ENCODE peak calls at places on chromosomes 1 and 21, in eight cellular contexts. H is stomach, F is transverse colon, E is left ventricle myocardium inferior, S is upper lobe of right lung, U is lung, Y is breast epithelium, A is hepatocyte. O is an unnamed sample. For H3K27me3 and H3K9me3, the result is how much of the 10 kb centered on the place peaks cover.

GRCh38 chr1:175338447-175339135 is 146.0 kb upstream of the KIAA0040 start:
- DNase-seq in H (no peak), F (peak), E (no peak), S (no peak), U (no peak), Y (no peak), A (peak), O (peak)

GRCh38 chr1:156821801-156822200 is 5.2 kb upstream of the SH2D2A start:
- DNase-seq in H (no peak), F (no peak), E (no peak), S (no peak), U (no peak), Y (no peak), A (no peak), O (no peak)

GRCh38 chr1:44985747-44986359 is 542 bp downstream of the EIF2B3 start:
- DNase-seq in H (no peak), F (no peak), E (no peak), S (no peak), U (no peak), Y (no peak), A (no peak), O (peak)

GRCh38 chr1:2175055-2175414 is 19.5 kb downstream of the FAAP20 start:
- DNase-seq in H (no peak), F (no peak), E (no peak), S (no peak), U (no peak), Y (no peak), A (no peak), O (no peak)

GRCh38 chr1:210001751-210002150 is 63.7 kb downstream of the SYT14 start:
- DNase-seq in H (no peak), F (no peak), E (no peak), S (no peak), U (no peak), Y (no peak), A (no peak), O (no peak)

GRCh38 chr1:207993477-207994445 is 82.8 kb upstream of the CD34 start:
- DNase-seq in H (no peak), F (no peak), E (no peak), S (no peak), U (no peak), Y (no peak), A (no peak), O (peak)

GRCh38 chr1:25245809-25246599 is 1.2 kb downstream of the RSRP1 start:
- DNase-seq in H (no peak), F (peak), E (no peak), S (no peak), U (no peak), Y (no peak), A (peak), O (peak)

GRCh38 chr1:232635778-232636356 is 5.9 kb upstream of the SIPA1L2 start:
- DNase-seq in H (no peak), F (no peak), E (no peak), S (no peak), U (no peak), Y (no peak), A (peak), O (peak)

GRCh38 chr1:48560577-48560976 is 88.6 kb upstream of the SPATA6 start:
- DNase-seq in H (no peak), F (no peak), E (no peak), S (no peak), U (no peak), Y (no peak), A (no peak), O (no peak)

GRCh38 chr1:85465099-85465790 is at the start of gene DDAH1:
- DNase-seq in H (peak), F (peak), E (peak), S (peak), U (peak), Y (peak), A (peak), O (peak)

GRCh38 chr1:207069858-207070506 is 16.9 kb downstream of the PFKFB2 start:
- DNase-seq in H (no peak), F (no peak), E (peak), S (no peak), U (no peak), Y (no peak), A (no peak), O (no peak)

GRCh38 chr1:39199593-39199992 is 4.9 kb upstream of the MACF1 start:
- DNase-seq in H (no peak), F (no peak), E (no peak), S (no peak), U (no peak), Y (no peak), A (no peak), O (no peak)

GRCh38 chr1:67639336-67639735 is 45.7 kb upstream of the GADD45A start:
- DNase-seq in H (no peak), F (no peak), E (no peak), S (no peak), U (no peak), Y (no peak), A (no peak), O (no peak)

GRCh38 chr1:154170547-154171221 is 15.8 kb upstream of the NUP210L start:
- DNase-seq in H (no peak), F (no peak), E (no peak), S (no peak), U (no peak), Y (no peak), A (no peak), O (no peak)

GRCh38 chr1:32494196-32494595 is 29.3 kb downstream of the ZBTB8B start:
- DNase-seq in H (no peak), F (no peak), E (no peak), S (no peak), U (no peak), Y (no peak), A (peak), O (no peak)

GRCh38 chr1:87812881-87813577 is 484.3 kb downstream of the LMO4 start:
- DNase-seq in H (no peak), F (no peak), E (no peak), S (no peak), U (no peak), Y (no peak), A (no peak), O (no peak)

GRCh38 chr1:12748778-12749355 is 2.9 kb downstream of the CFAP107 start:
- DNase-seq in H (no peak), F (no peak), E (no peak), S (no peak), U (no peak), Y (no peak), A (no peak), O (no peak)

GRCh38 chr1:12741946-12742345 is 4.1 kb upstream of the CFAP107 start:
- DNase-seq in H (no peak), F (no peak), E (no peak), S (no peak), U (no peak), Y (no peak), A (no peak), O (no peak)

GRCh38 chr1:12745126-12745991 is 641 bp upstream of the CFAP107 start:
- DNase-seq in H (no peak), F (no peak), E (no peak), S (no peak), U (no peak), Y (no peak), A (no peak), O (no peak)

GRCh38 chr1:12745992-12746323 is at the start of gene CFAP107:
- DNase-seq in H (no peak), F (no peak), E (no peak), S (no peak), U (no peak), Y (no peak), A (peak), O (no peak)
- H3K27me3 ChIP-seq in H (under half), F (under half), E (half or more), S (under half), U (under half), Y (under half), A (under half), O (under half)

DNA sequence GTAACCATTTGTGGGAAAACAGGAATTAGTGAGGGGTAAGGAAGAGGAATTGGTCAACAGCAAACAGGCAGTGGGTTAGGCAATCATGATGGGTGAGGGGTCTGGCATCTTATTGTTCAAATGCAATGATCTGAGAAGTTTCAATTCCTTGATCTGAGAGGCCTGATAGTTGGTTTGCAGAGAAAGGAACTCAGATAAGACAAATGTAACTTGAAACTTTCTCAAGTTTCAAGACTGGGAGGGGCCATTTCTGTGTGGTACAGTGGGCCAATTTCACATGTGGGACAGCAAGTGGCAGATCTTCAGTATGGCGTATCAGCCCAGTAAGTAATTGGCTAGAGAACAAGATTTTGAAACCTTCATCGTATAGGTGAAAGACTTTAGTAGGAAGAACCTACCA is 102.5 kb downstream of the XPR1 start:
- DNase-seq in H (no peak), F (no peak), E (no peak), S (no peak), U (no peak), Y (no peak), A (no peak), O (no peak)
- H3K9me3 ChIP-seq in H (under half), F (under half), E (half or more), S (under half), U (under half), Y (under half), A (under half), O (under half)

GRCh38 chr1:95793893-95794292 is 559.9 kb downstream of the RWDD3 start:
- DNase-seq in H (no peak), F (no peak), E (no peak), S (no peak), U (no peak), Y (no peak), A (peak), O (no peak)
- H3K4me3 ChIP-seq in H (no peak), F (no peak), E (no peak), S (no peak), U (no peak), Y (no peak), A (no peak), O (no peak)

DNA sequence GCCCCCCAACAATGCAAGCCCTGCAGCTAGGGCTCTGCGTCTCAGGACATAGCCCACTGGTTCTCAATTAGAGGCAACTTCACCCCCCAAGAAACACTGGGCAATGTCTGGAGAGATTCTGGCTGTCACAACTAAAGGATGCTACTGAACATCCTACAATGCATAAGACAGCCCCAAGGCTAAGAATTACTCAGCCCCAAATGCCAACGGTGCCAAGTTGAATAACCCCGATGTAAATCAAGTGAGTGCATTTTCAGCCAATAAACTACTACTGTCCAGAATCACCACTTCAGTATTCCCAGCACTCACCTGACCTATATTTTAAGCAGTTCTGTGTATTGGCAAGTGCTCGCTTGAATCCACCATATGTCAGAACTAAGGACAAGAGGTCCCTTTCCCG is 6.9 kb downstream of the RIPK4 start:
- DNase-seq in H (no peak), F (no peak), E (no peak), S (no peak), U (no peak), Y (no peak), A (no peak), O (no peak)
- H3K27me3 ChIP-seq in H (under half), F (under half), E (half or more), S (under half), U (under half), Y (under half), A (under half), O (under half)

DNA sequence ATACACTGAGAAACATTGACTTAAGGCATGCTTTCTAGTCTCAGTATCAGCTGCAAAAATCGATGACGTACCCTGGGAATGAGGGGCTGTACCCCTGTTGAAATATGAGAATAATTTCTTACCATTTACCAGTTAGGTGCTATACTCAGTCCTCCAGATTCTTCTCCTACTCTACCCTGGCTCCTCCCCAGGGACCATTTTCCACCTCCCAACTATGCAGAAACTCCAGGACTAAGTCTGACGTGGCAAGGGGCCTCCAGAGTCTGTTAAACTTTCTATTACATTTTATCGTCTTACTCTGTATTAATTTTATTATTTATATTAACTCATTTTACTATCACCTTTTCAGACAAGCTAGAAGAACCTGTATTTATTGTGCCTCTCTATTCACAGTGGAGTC is 124.3 kb downstream of the CYYR1 start:
- DNase-seq in H (no peak), F (no peak), E (no peak), S (no peak), U (no peak), Y (no peak), A (no peak), O (no peak)
- H3K9me3 ChIP-seq in H (under half), F (under half), E (under half), S (under half), U (under half), Y (under half), A (under half), O (under half)